ENCODE peak calls at places on chromosomes 2 and 18, in four cellular contexts. K, C, X and G are unnamed samples.

GRCh38 chr18:22816266-22817176 is 116.6 kb upstream of the RBBP8 start:
- DNase-seq in X (peak), K (peak), C (peak), G (no peak)

GRCh38 chr18:23932385-23933067 is 82.0 kb upstream of the TTC39C start:
- DNase-seq in K (no peak), C (no peak), X (no peak), G (no peak)

GRCh38 chr2:72198532-72199241 is 51.0 kb upstream of the CYP26B1 start:
- DNase-seq in X (no peak), C (no peak), K (peak), G (peak)

GRCh38 chr18:4060427-4061281 is 394.5 kb downstream of the DLGAP1 start:
- DNase-seq in C (no peak), K (no peak), X (no peak), G (no peak)

GRCh38 chr2:33223851-33224250 is 252.6 kb upstream of the RASGRP3 start:
- DNase-seq in C (no peak), X (no peak), K (no peak), G (no peak)

GRCh38 chr2:127143851-127144782 is 37.2 kb upstream of the BIN1 start:
- DNase-seq in K (no peak), C (no peak), X (no peak), G (peak)

GRCh38 chr18:10928971-10929373 is 220.4 kb downstream of the PIEZO2 start:
- DNase-seq in X (no peak), K (no peak), C (no peak), G (no peak)

GRCh38 chr18:28890796-28891195 is 713.9 kb upstream of the CDH2 start:
- DNase-seq in K (no peak), X (no peak), C (no peak), G (peak)

GRCh38 chr2:149544692-149545091 is 42.9 kb downstream of the MMADHC start:
- DNase-seq in X (no peak), K (no peak), C (no peak), G (no peak)

GRCh38 chr2:1685957-1686783 is 58.1 kb downstream of the PXDN start:
- DNase-seq in K (no peak), C (no peak), X (no peak), G (peak)

GRCh38 chr18:61993831-61994230 is 101.0 kb upstream of the RNF152 start:
- DNase-seq in X (no peak), K (no peak), C (no peak), G (peak)

GRCh38 chr2:959453-959852 is 8.8 kb downstream of the SNTG2 start:
- DNase-seq in K (no peak), X (no peak), C (no peak), G (no peak)

GRCh38 chr2:150389487-150389886 is 98.0 kb downstream of the RND3 start:
- DNase-seq in K (no peak), X (no peak), C (no peak), G (no peak)

GRCh38 chr18:31498450-31499156 is 626 bp downstream of the DSG2 start:
- DNase-seq in K (no peak), X (no peak), C (no peak), G (no peak)

GRCh38 chr2:105294046-105294445 is 35.5 kb downstream of the TGFBRAP1 start:
- DNase-seq in C (no peak), K (no peak), X (no peak), G (peak)

GRCh38 chr2:35651688-35652323 is 703.8 kb upstream of the CRIM1 start:
- DNase-seq in K (peak), X (no peak), C (no peak), G (no peak)
- TF ChIP-seq CTCF in K (no peak), X (no peak), C (no peak), G (no peak)

DNA sequence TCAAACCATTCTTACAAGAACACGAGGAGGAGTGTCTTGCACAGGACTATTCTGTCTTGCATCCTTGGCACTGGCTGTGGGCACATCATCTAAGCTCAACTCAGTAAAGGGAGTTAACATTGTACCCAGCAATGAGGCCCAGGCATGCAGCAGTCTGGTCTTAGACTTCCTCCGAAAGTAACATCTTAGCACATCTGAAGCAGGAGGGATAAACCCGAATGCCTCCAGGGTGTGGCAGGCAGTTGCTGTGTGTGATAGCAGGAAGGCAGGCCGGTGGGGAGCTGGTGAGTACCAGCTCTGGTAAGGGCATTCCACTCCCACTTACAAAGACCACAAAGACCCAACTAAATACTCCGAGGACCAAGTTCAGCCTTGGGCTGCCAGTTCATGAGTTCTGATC is 206.3 kb downstream of the TSN start:
- DNase-seq in X (no peak), C (no peak), K (no peak), G (no peak)
- TF ChIP-seq CTCF in X (no peak), C (no peak), K (no peak), G (no peak)

GRCh38 chr2:61176755-61177726 is 15.1 kb downstream of the C2orf74 start:
- DNase-seq in C (peak), K (peak), X (peak), G (peak)
- TF ChIP-seq CTCF in C (no peak), K (peak), X (peak), G (no peak)

DNA sequence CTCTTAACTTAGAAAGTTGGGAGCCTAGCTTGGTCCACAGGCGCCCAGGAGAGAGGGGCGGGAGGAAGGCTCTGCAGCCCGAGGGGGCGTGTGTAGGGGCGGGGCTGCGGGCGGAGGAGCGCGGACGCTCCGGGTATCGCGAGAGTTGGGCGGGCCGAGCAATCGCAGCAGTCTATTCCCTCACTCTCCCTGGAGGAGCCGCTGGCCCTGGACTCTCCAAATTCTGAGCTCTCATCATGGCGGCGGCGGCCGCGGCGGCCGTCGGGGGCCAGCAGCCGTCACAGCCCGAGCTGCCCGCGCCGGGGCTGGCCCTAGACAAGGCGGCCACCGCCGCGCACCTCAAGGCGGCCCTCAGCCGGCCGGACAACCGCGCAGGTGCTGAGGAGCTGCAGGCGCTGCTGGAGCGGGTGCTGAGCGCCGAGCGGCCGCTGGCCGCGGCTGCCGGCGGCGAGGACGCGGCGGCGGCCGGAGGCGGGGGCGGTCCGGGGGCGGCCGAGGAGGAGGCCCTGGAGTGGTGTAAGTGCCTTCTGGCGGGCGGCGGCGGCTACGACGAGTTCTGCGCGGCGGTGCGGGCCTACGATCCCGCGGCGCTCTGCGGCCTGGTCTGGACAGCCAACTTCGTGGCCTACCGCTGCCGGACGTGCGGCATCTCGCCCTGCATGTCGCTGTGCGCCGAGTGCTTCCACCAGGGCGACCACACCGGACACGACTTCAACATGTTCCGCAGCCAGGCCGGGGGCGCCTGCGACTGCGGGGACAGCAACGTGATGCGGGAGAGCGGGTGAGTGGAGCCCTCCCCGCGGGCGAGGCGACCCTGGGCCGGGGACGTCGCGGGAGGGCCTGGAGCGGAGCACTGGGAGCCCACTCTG is at the start of gene UBR3:
- DNase-seq in K (peak), C (peak), X (peak), G (peak)
- TF ChIP-seq CTCF in K (peak), C (no peak), X (no peak), G (no peak)

GRCh38 chr2:232432598-232433184 is 23.3 kb upstream of the ALPI start:
- DNase-seq in X (peak), K (no peak), C (no peak), G (peak)
- TF ChIP-seq CTCF in X (no peak), K (peak), C (peak), G (no peak)

DNA sequence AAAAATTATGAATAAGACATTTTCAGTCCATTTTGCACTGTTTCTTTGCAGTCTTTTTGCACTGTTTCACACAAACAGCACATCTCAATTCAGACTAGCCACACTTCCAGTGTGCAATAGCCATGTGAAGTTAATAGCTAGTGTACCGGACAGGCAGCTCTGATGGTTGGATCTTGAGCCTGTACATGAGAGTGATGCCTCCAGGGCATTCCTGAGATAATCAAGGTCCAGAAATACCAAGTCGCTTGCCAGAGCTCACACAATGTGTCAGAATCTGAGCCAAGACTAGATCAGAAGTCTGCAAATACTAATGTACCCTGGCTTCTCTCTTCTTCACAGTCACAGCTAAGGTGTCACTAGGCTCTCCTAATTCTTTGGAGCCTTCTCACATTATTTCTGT is 180.2 kb downstream of the OSR1 start:
- DNase-seq in K (no peak), C (no peak), X (no peak), G (peak)
- TF ChIP-seq CTCF in K (no peak), C (no peak), X (no peak), G (no peak)

DNA sequence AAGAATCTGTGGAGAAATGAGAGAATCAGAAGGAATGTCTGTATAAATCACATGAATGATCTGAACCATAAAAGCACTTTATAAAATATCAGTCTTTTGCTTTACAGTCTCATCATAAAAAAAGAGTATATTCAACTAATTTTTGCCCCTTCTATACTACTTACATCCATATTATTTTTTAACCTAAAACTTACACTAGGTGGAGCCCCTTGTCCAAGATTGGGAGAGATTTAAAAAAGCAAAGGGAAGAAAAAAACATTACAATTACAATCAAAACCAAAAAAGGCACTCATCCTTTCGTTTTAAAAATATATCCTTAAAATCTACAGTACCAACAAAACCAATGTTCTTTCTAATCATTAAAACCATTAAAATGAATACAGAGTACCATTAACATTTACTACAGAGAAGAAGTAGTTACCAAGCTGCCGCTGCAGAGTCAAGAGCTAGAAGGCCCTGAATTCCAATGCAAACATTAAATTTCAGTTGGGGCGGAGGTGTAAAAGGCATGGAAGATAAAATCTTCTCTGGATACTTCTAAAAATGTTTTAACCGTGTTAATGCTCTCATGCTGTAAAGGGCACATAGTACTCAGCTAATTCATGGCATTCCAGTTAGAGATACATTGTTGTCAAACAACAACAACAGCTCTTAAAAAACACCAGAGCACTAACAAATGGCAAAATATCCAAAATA is 56.7 kb upstream of the EPB41L3 start:
- DNase-seq in C (no peak), X (no peak), K (peak), G (no peak)
- TF ChIP-seq CTCF in C (peak), X (peak), K (peak), G (no peak)

GRCh38 chr2:43171789-43172188 is 54.6 kb downstream of the ZFP36L2 start:
- DNase-seq in C (no peak), K (peak), X (peak), G (no peak)

GRCh38 chr2:43169091-43169936 is 57.1 kb downstream of the ZFP36L2 start:
- DNase-seq in X (peak), K (no peak), C (no peak), G (peak)

GRCh38 chr2:43170733-43171101 is 55.7 kb downstream of the ZFP36L2 start:
- DNase-seq in X (no peak), K (no peak), C (no peak), G (no peak)

GRCh38 chr2:43168016-43168369 is 58.4 kb downstream of the ZFP36L2 start:
- DNase-seq in X (no peak), K (no peak), C (no peak), G (no peak)

GRCh38 chr2:43169987-43170732 is 56.2 kb downstream of the ZFP36L2 start:
- DNase-seq in X (peak), K (no peak), C (no peak), G (no peak)
- TF ChIP-seq CTCF in X (peak), K (peak), C (peak), G (peak)

DNA sequence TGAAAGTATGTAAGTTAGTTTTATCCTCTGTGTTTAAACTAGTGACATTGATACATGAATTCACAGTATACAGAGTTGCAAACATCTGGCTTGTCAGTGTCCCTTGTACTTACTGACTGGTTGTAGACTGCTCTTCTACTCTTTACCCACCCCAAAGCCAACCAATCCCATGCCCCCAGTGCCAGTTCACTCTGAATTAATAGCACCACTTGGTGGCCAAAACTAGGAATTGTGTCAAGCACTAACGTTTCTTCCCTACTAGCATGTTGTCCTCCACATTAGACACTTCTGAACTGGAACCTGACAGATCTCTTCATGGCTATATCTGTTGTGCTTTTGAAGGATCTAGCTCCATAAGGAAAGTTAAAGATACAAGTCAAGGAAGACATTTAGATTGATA is 27.2 kb upstream of the OTX1 start:
- DNase-seq in X (no peak), K (peak), C (no peak), G (peak)
- TF ChIP-seq CTCF in X (peak), K (peak), C (peak), G (peak)